ENCODE peak calls at places on chromosomes 2 and 18, in nine cellular contexts. C is mesothelial cell of epicardium, D is progenitor cell of endocrine pancreas, B is neural crest cell, U is lower leg skin, E is choroid plexus epithelial cell, P is WTC11, Y is HL-60, F is pancreas. W is an unnamed sample.

GRCh38 chr18:42192251-42193248 is 237.5 kb downstream of the PIK3C3 start:
- DNase-seq in C (no peak), D (no peak), B (no peak), U (no peak), E (peak), P (no peak), Y (no peak), F (no peak), W (no peak)

GRCh38 chr18:48392266-48392665 is 16.9 kb downstream of the ZBTB7C start:
- DNase-seq in C (no peak), D (no peak), B (no peak), U (no peak), E (no peak), P (no peak), Y (no peak), F (no peak), W (no peak)

GRCh38 chr2:118055512-118056164 is 32.6 kb upstream of the INSIG2 start:
- DNase-seq in C (no peak), D (no peak), B (no peak), U (no peak), E (no peak), P (no peak), Y (no peak), F (no peak), W (no peak)

GRCh38 chr2:63842149-63843061 is 709 bp downstream of the UGP2 start:
- DNase-seq in C (no peak), D (no peak), B (no peak), U (peak), E (peak), P (no peak), Y (peak), F (peak), W (no peak)

GRCh38 chr2:65416945-65417344 is 15.5 kb downstream of the SPRED2 start:
- DNase-seq in C (no peak), D (no peak), B (no peak), U (no peak), E (no peak), P (no peak), Y (no peak), F (peak), W (no peak)

GRCh38 chr2:19021100-19021476 is 337.3 kb downstream of the OSR1 start:
- DNase-seq in C (no peak), D (no peak), B (no peak), U (no peak), E (peak), P (no peak), Y (no peak), F (no peak), W (no peak)

GRCh38 chr2:202072737-202073396 is at the start of gene KIAA2012:
- DNase-seq in C (no peak), D (no peak), B (no peak), U (no peak), E (no peak), P (peak), Y (no peak), F (no peak), W (no peak)

GRCh38 chr2:226977775-226978190 is 141.9 kb downstream of the RHBDD1 start:
- DNase-seq in C (no peak), D (no peak), B (no peak), U (no peak), E (peak), P (no peak), Y (no peak), F (no peak), W (no peak)

GRCh38 chr2:215968499-215968898 is 44.9 kb downstream of the MREG start:
- DNase-seq in C (no peak), D (no peak), B (no peak), U (no peak), E (no peak), P (no peak), Y (no peak), F (no peak), W (no peak)

GRCh38 chr2:45843136-45843535 is 191.7 kb downstream of the PRKCE start:
- DNase-seq in C (no peak), D (no peak), B (no peak), U (no peak), E (no peak), P (no peak), Y (no peak), F (no peak), W (no peak)

GRCh38 chr2:56107486-56107885 is 76.3 kb upstream of the CCDC85A start:
- DNase-seq in C (no peak), D (no peak), B (no peak), U (no peak), E (no peak), P (no peak), Y (no peak), F (no peak), W (no peak)

GRCh38 chr2:63060079-63060482 is 9.5 kb downstream of the OTX1 start:
- DNase-seq in C (no peak), D (no peak), B (no peak), U (no peak), E (no peak), P (no peak), Y (peak), F (no peak), W (no peak)

GRCh38 chr18:26894006-26894405 is 28.5 kb upstream of the AQP4 start:
- DNase-seq in C (no peak), D (no peak), B (no peak), U (no peak), E (no peak), P (no peak), Y (no peak), F (no peak), W (no peak)

GRCh38 chr2:174117951-174118930 is 130.1 kb downstream of the OLA1 start:
- DNase-seq in C (no peak), D (no peak), B (no peak), U (no peak), E (peak), P (no peak), Y (no peak), F (no peak), W (no peak)

GRCh38 chr2:86068098-86069047 is 37.3 kb downstream of the POLR1A start:
- DNase-seq in C (no peak), D (no peak), B (no peak), U (no peak), E (peak), P (no peak), Y (no peak), F (no peak), W (no peak)

GRCh38 chr2:157784169-157784822 is 91.8 kb downstream of the ACVR1 start:
- DNase-seq in C (no peak), D (no peak), B (no peak), U (peak), E (peak), P (peak), Y (no peak), F (peak), W (no peak)

GRCh38 chr2:230068658-230069080 is at the start of gene SLC16A14:
- DNase-seq in C (no peak), D (no peak), B (peak), U (no peak), E (peak), P (no peak), Y (peak), F (peak), W (no peak)

GRCh38 chr2:23698733-23699391 is 228.1 kb downstream of the ATAD2B start:
- DNase-seq in C (no peak), D (no peak), B (no peak), U (no peak), E (peak), P (no peak), Y (no peak), F (no peak), W (no peak)

GRCh38 chr2:149290662-149291061 is 39.7 kb upstream of the LYPD6 start:
- DNase-seq in C (no peak), D (no peak), B (no peak), U (no peak), E (no peak), P (no peak), Y (no peak), F (no peak), W (no peak)

GRCh38 chr2:23388292-23388691 is 3.3 kb downstream of the KLHL29 start:
- DNase-seq in C (no peak), D (no peak), B (no peak), U (no peak), E (no peak), P (no peak), Y (no peak), F (no peak), W (no peak)

GRCh38 chr2:146632707-146633106 is 1212.1 kb upstream of the ACVR2A start:
- DNase-seq in C (no peak), D (no peak), B (no peak), U (no peak), E (no peak), P (no peak), Y (no peak), F (no peak), W (no peak)

GRCh38 chr2:210475726-210476125 is 833 bp downstream of the LANCL1 start:
- DNase-seq in C (no peak), D (no peak), B (no peak), U (no peak), E (no peak), P (no peak), Y (no peak), F (no peak), W (no peak)
- TF ChIP-seq CTCF in C (no peak), D (no peak), B (no peak), U (no peak), E (no peak), P (no peak), Y (no peak), F (no peak), W (no peak)

GRCh38 chr18:76367168-76367785 is 127.8 kb downstream of the ZNF516 start:
- DNase-seq in C (no peak), D (no peak), B (no peak), U (no peak), E (no peak), P (no peak), Y (no peak), F (no peak), W (no peak)
- TF ChIP-seq CTCF in C (no peak), D (no peak), B (no peak), U (no peak), E (no peak), P (no peak), Y (no peak), F (no peak), W (no peak)

GRCh38 chr2:74008761-74009395 is 24.2 kb downstream of the TET3 start:
- DNase-seq in C (no peak), D (no peak), B (no peak), U (no peak), E (no peak), P (no peak), Y (no peak), F (no peak), W (no peak)
- TF ChIP-seq CTCF in C (no peak), D (no peak), B (no peak), U (no peak), E (no peak), P (no peak), Y (no peak), F (no peak), W (no peak)

GRCh38 chr2:134351899-134352298 is 98.0 kb downstream of the MGAT5 start:
- DNase-seq in C (no peak), D (no peak), B (no peak), U (no peak), E (no peak), P (no peak), Y (no peak), F (no peak), W (no peak)
- TF ChIP-seq CTCF in C (no peak), D (peak), B (no peak), U (no peak), E (no peak), P (no peak), Y (no peak), F (no peak), W (no peak)

DNA sequence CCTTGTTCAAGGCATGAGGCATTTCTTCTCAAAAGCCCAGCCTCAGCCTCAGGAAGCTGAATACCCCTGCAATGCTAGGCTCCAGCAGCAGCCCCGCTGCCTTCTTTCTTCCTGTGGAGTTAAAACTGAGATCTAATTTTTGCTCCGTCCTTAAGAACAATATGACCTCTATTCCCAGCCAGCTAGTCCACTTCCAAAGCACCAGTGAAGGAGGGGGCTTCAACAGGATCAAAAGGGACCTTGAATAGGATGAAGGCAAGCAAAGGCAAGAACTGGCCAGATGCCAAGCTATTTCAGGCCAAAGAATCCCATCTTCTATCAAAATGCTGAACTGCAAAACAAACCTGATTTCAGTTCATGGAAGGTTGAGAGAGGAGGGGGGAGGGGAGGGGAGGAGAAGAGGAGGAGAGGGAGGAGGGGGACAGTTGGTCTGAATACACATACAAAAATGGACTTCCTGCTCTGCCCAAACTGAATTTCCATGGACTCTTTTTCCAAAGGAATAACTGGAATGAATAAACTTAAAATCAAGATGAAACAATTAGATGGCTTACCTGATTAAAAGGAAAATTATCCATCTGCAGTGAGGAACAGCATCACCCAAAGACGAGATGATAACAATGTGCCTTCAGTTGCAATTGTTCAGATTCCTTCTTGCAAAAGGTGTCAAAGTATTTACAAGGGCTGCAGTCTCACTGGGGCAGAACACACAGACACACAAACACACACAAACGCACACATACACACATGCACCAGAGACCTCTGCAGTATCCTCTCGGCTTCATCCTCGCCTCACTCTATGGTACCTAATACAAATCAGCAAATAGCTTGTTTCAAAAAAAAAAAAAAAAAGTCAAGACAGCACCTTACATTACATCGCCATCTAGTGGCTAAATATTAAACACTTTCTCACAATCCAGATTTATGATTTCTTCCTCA is at the start of gene SCN1A:
- DNase-seq in C (no peak), D (no peak), B (peak), U (no peak), E (peak), P (no peak), Y (no peak), F (no peak), W (no peak)
- TF ChIP-seq CTCF in C (peak), D (peak), B (peak), U (no peak), E (peak), P (peak), Y (no peak), F (peak), W (peak)

DNA sequence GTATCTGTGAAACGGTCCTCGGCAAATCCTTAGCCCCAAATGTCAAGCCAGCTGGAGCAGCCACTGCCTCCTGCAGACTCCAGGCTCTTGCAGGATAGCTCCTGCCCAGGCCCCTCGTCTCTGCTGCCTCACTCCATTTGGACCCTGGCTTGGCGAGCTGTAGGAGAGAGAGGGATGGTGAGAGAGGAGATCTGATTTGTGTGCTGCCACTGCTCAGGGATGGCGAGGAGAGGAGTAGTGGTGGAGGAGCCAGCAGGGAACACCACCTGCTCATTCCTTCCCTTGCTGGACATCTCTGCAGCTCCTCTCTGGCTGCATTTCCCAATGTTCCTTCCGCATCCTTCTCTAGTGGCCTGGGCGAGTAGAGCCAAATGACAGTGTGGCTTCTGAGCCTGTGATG is 109.1 kb upstream of the NCK2 start:
- DNase-seq in C (no peak), D (no peak), B (no peak), U (no peak), E (no peak), P (no peak), Y (no peak), F (no peak), W (no peak)
- TF ChIP-seq CTCF in C (no peak), D (no peak), B (no peak), U (no peak), E (no peak), P (no peak), Y (no peak), F (no peak), W (no peak)

GRCh38 chr2:238835726-238836301 is 12.1 kb upstream of the TWIST2 start:
- DNase-seq in C (no peak), D (no peak), B (no peak), U (no peak), E (no peak), P (peak), Y (no peak), F (no peak), W (no peak)

GRCh38 chr2:238843476-238843875 is 4.4 kb upstream of the TWIST2 start:
- DNase-seq in C (no peak), D (no peak), B (no peak), U (no peak), E (no peak), P (no peak), Y (no peak), F (no peak), W (no peak)

GRCh38 chr2:238841542-238842181 is 6.2 kb upstream of the TWIST2 start:
- DNase-seq in C (no peak), D (no peak), B (no peak), U (no peak), E (no peak), P (no peak), Y (no peak), F (no peak), W (no peak)

GRCh38 chr2:238838786-238839327 is 9.0 kb upstream of the TWIST2 start:
- DNase-seq in C (no peak), D (no peak), B (no peak), U (no peak), E (no peak), P (no peak), Y (no peak), F (no peak), W (no peak)

GRCh38 chr2:238839428-238839827 is 8.5 kb upstream of the TWIST2 start:
- DNase-seq in C (no peak), D (no peak), B (no peak), U (no peak), E (no peak), P (no peak), Y (no peak), F (no peak), W (no peak)
- TF ChIP-seq CTCF in C (no peak), D (no peak), B (no peak), U (no peak), E (no peak), P (no peak), Y (no peak), F (no peak), W (no peak)